ENCODE peak calls at places on chromosomes 5 and 9, in six cellular contexts. N, H, J, D, O and L are unnamed samples. For H3K4me1, the result is how much of the 10 kb centered on the place peaks cover.

GRCh38 chr9:118990949-118991348 is 378.3 kb downstream of the BRINP1 start:
- ATAC-seq in N (peak), H (no peak), J (no peak), D (no peak), O (no peak), L (no peak)

GRCh38 chr5:164326219-164326618 is 820.8 kb downstream of the MAT2B start:
- ATAC-seq in N (no peak), H (no peak), J (no peak), D (no peak), O (no peak), L (no peak)

GRCh38 chr5:154409230-154409840 is 36.5 kb upstream of the SAP30L start:
- ATAC-seq in N (no peak), H (no peak), J (no peak), D (no peak), O (no peak), L (no peak)

GRCh38 chr9:89498845-89499480 is 1.1 kb upstream of the SEMA4D start:
- ATAC-seq in N (no peak), H (no peak), J (no peak), D (no peak), O (peak), L (no peak)

GRCh38 chr5:75037106-75037505 is 15.3 kb downstream of the GCNT4 start:
- ATAC-seq in N (no peak), H (peak), J (no peak), D (no peak), O (peak), L (no peak)

GRCh38 chr9:110623462-110624025 is 44.0 kb upstream of the SVEP1 start:
- ATAC-seq in N (no peak), H (peak), J (peak), D (no peak), O (no peak), L (no peak)

GRCh38 chr9:38685535-38685934 is 34.4 kb downstream of the FAM240B start:
- ATAC-seq in N (peak), H (peak), J (no peak), D (no peak), O (no peak), L (no peak)

GRCh38 chr9:85871008-85871407 is 69.9 kb upstream of the NAA35 start:
- ATAC-seq in N (no peak), H (no peak), J (no peak), D (no peak), O (no peak), L (no peak)

GRCh38 chr5:172939045-172939444 is 20.2 kb upstream of the RPL26L1 start:
- ATAC-seq in N (no peak), H (peak), J (peak), D (no peak), O (no peak), L (no peak)

GRCh38 chr5:101163088-101163487 is 260.0 kb upstream of the ST8SIA4 start:
- ATAC-seq in N (no peak), H (no peak), J (no peak), D (no peak), O (no peak), L (no peak)

GRCh38 chr5:175654807-175655206 is 3.1 kb upstream of the HRH2 start:
- ATAC-seq in N (no peak), H (no peak), J (no peak), D (no peak), O (no peak), L (no peak)

GRCh38 chr5:18968966-18969365 is 1019.0 kb downstream of the CDH18 start:
- ATAC-seq in N (no peak), H (no peak), J (no peak), D (no peak), O (no peak), L (no peak)

GRCh38 chr5:67199859-67200258 is 3.3 kb upstream of the CD180 start:
- ATAC-seq in N (no peak), H (no peak), J (no peak), D (no peak), O (no peak), L (no peak)

GRCh38 chr9:5449521-5450359 is 602 bp upstream of the CD274 start:
- ATAC-seq in N (no peak), H (no peak), J (no peak), D (peak), O (no peak), L (no peak)

GRCh38 chr9:110214553-110214952 is 6.6 kb upstream of the C9orf152 start:
- ATAC-seq in N (no peak), H (no peak), J (no peak), D (no peak), O (no peak), L (no peak)

GRCh38 chr5:113965225-113965624 is 396.6 kb upstream of the KCNN2 start:
- ATAC-seq in N (no peak), H (no peak), J (no peak), D (no peak), O (no peak), L (no peak)

GRCh38 chr5:133691448-133691847 is 79.1 kb upstream of the FSTL4 start:
- ATAC-seq in N (no peak), H (no peak), J (no peak), D (no peak), O (no peak), L (no peak)

GRCh38 chr9:78017294-78017693 is 14.3 kb downstream of the GNAQ start:
- ATAC-seq in N (no peak), H (no peak), J (no peak), D (no peak), O (no peak), L (no peak)

GRCh38 chr9:104950838-104951237 is 22.9 kb upstream of the ABCA1 start:
- ATAC-seq in N (no peak), H (no peak), J (no peak), D (no peak), O (no peak), L (no peak)

GRCh38 chr5:148094336-148094735 is 30.6 kb downstream of the SPINK5 start:
- ATAC-seq in N (no peak), H (no peak), J (no peak), D (no peak), O (no peak), L (no peak)

GRCh38 chr9:78324068-78324650 is 27.2 kb downstream of the PSAT1 start:
- ATAC-seq in N (no peak), H (peak), J (no peak), D (no peak), O (no peak), L (no peak)

GRCh38 chr5:102869230-102869629 is 114.1 kb downstream of the PAM start:
- ATAC-seq in N (no peak), H (no peak), J (no peak), D (no peak), O (no peak), L (no peak)
- H3K27ac ChIP-seq in N (peak), H (no peak), J (no peak), D (no peak), O (peak), L (no peak)

GRCh38 chr5:158487156-158487555 is 612.6 kb downstream of the EBF1 start:
- ATAC-seq in N (no peak), H (no peak), J (no peak), D (no peak), O (no peak), L (peak)
- H3K4me1 ChIP-seq in N (under half), H (under half), J (under half), D (under half), O (under half), L (under half)

GRCh38 chr5:55510523-55510880 is 24.3 kb downstream of the PLPP1 start:
- ATAC-seq in N (peak), H (no peak), J (peak), D (no peak), O (no peak), L (no peak)
- H3K4me3 ChIP-seq in N (no peak), H (no peak), J (no peak), D (no peak), O (no peak), L (no peak)

DNA sequence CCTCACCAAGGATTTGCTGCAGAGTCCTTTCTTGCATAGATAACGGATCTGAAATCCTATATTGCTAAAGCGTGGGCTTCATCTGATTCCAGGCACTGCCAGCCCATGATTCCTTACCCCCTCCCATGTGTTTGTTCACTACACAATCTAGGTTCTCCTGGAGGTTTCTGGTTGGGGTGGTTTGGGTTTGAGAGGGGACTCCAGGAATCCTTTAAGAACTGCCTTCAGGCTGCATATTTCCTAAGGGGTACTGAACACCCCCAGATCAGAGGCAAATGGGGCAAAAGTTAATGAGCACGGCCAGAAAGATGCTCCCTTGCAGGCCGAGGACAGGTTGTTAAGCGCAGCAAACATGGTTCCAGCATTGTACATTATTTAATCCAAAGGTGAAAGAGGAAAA is 9.8 kb downstream of the NR2F1 start:
- ATAC-seq in N (no peak), H (no peak), J (no peak), D (no peak), O (no peak), L (no peak)
- H3K27ac ChIP-seq in N (no peak), H (no peak), J (no peak), D (no peak), O (no peak), L (no peak)

DNA sequence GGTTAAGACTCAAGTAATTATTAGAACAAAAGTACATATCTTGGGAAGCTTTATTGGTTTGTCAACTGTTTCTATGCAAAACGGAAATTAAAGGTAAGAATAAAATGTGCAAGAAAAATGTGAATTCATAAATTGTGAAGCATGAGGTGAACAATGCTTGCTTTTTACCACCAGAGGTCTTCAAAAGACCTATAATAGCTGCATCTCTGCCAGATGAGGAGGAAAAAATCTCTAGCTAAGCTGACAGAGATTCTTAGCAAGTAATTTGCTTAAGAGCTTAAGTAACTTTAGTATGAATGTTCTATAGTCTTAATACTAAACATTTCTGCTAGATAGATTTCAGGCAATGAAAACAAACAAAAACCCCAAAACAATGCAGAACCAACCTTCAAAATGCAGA is 54.1 kb downstream of the MRPS30 start:
- ATAC-seq in N (no peak), H (no peak), J (no peak), D (no peak), O (no peak), L (no peak)
- H3K4me1 ChIP-seq in N (under half), H (under half), J (under half), D (under half), O (under half), L (under half)

GRCh38 chr5:179264641-179265528 is 80.4 kb downstream of the ADAMTS2 start:
- ATAC-seq in N (no peak), H (peak), J (no peak), D (no peak), O (no peak), L (no peak)
- H3K4me3 ChIP-seq in N (no peak), H (no peak), J (no peak), D (no peak), O (no peak), L (peak)

DNA sequence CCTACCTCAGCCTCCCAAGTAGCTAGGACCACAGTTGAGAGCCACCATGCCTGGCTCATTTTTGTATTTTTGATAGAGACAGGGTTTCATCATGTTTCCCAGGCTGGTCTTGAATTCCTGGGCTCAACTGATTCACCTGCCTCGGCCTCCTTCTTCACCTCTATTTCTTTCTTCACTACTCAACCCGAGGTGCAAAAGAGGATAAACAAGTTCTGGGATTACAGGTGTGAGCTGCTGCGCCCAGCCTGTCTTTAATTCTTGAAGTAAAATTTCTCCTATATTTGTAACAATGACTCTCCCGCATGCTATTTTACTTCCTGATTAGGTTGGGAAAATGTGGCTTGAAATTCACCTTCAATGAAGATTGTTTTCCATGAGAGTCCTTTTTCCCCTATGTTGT is 46.4 kb downstream of the CAST start:
- ATAC-seq in N (no peak), H (no peak), J (no peak), D (no peak), O (no peak), L (no peak)
- H3K27ac ChIP-seq in N (peak), H (no peak), J (no peak), D (no peak), O (peak), L (no peak)

DNA sequence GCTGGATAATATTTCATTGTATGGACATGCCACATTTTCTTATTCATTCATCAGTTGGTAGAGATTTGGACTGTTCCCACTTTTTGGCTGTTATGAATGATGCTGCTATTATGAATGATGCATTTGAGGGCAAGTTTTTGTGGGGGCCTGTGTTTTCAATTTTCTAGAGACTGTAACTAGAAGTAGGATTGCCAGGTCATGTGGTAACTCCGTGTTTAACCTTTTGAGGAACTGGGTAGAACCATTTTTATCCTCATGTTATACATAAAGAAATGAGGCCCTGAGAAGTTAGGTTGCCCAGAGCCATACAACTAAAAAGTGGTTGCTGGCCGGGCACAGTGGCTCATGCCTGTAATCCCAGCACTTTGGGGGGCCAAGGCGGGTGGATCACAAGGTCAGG is 22.4 kb upstream of the STRBP start:
- ATAC-seq in N (no peak), H (no peak), J (no peak), D (no peak), O (no peak), L (no peak)
- H3K4me1 ChIP-seq in N (under half), H (under half), J (under half), D (under half), O (under half), L (under half)

GRCh38 chr5:141369994-141370848 is at the start of gene PCDHGB3:
- ATAC-seq in N (peak), H (peak), J (peak), D (peak), O (no peak), L (no peak)
- H3K4me3 ChIP-seq in N (peak), H (no peak), J (peak), D (peak), O (no peak), L (peak)

DNA sequence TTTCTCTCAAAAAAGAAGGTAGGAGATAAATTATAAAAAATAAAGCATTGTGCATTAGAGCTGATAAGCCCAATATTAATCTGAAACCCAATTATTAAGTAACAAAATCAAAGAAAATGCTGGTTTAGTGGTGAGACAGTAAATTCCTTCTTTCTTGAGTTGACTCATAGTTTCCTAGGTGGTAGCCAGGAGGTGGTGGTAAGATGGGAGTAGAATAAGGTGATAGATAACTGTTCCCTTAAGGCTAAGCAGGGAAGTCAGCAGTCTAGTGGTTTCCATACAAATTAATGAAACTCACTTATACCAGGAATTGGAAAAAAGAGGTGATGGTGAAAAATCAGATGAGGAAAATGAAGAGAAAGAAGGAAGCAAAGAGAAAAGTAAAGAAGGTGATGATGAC is 23.2 kb downstream of the LYSMD3 start:
- ATAC-seq in N (no peak), H (no peak), J (no peak), D (no peak), O (no peak), L (no peak)
- H3K27ac ChIP-seq in N (no peak), H (peak), J (no peak), D (no peak), O (no peak), L (no peak)